ENCODE peak calls at places on chromosomes 13 and 19, in eight cellular contexts. C is ELR; U is ecto neural progenitor cell; K is activated T-cell treated with anti-CD3 and anti-CD28 coated beads, Interleukin-2, amount 50 U/mL, for 24 hours; B is CD8-positive, alpha-beta memory T cell; T is fibroblast of the conjunctiva; E is iris pigment epithelial cell; W is AG08395. R is an unnamed sample.

GRCh38 chr13:111904701-111905608 is 162.0 kb upstream of the SOX1 start:
- DNase-seq in E (no peak), U (peak; percentile 34), T (no peak), B (no peak), K (no peak), W (no peak), C (no peak), R (no peak)

GRCh38 chr13:85247780-85248179 is 551.4 kb downstream of the SLITRK6 start:
- DNase-seq in W (no peak), C (no peak), U (no peak), B (no peak), T (no peak), K (no peak), E (no peak), R (no peak)

GRCh38 chr19:11209892-11210655 is 12.7 kb upstream of the KANK2 start:
- DNase-seq in E (no peak), W (no peak), B (no peak), C (peak; percentile 34), K (no peak), U (no peak), T (no peak), R (no peak)

GRCh38 chr13:32446220-32446619 is 18.3 kb upstream of the N4BP2L1 start:
- DNase-seq in B (no peak), C (no peak), E (no peak), U (no peak), K (no peak), T (no peak), W (no peak), R (no peak)

GRCh38 chr13:23378009-23378632 is 55.4 kb downstream of the SACS start:
- DNase-seq in T (peak; percentile 95), B (no peak), C (peak; percentile 99), E (peak; percentile 96), U (no peak), K (peak; percentile 51), W (peak; percentile 96), R (peak; percentile 24)

GRCh38 chr13:76025392-76025791 is 389.3 kb downstream of the LMO7 start:
- DNase-seq in B (no peak), K (no peak), E (no peak), C (no peak), U (no peak), W (no peak), T (no peak), R (no peak)

GRCh38 chr19:47096721-47097120 is 16.9 kb downstream of the ZC3H4 start:
- DNase-seq in T (no peak), U (no peak), W (no peak), K (no peak), E (no peak), B (no peak), C (no peak), R (no peak)

GRCh38 chr13:45341799-45342584 is 1.0 kb upstream of the TPT1 start:
- DNase-seq in T (no peak), U (no peak), K (no peak), E (peak; percentile 54), W (peak; percentile 23), B (no peak), C (peak; percentile 49), R (no peak)

GRCh38 chr13:27620377-27621115 is at the start of gene LNX2:
- DNase-seq in B (peak; percentile 94), C (peak; percentile 97), W (peak; percentile 98), U (peak; percentile 98), E (peak; percentile 98), T (peak; percentile 92), K (peak; percentile 98), R (peak; percentile 97)

GRCh38 chr19:40740747-40741146 is 9.5 kb downstream of the ACTMAP start:
- DNase-seq in C (no peak), W (peak; percentile 82), E (no peak), U (no peak), K (no peak), T (peak; percentile 68), B (no peak), R (no peak)

GRCh38 chr13:79776538-79776937 is 295.6 kb downstream of the NDFIP2 start:
- DNase-seq in W (no peak), K (no peak), C (peak; percentile 51), E (peak; percentile 40), T (peak; percentile 30), U (no peak), B (no peak), R (no peak)

GRCh38 chr19:55210120-55210493 is 806 bp upstream of the PTPRH start:
- DNase-seq in C (peak; percentile 98), B (no peak), W (peak; percentile 78), T (peak; percentile 61), K (no peak), U (no peak), E (peak; percentile 96), R (no peak)

GRCh38 chr19:50556236-50557008 is 11.8 kb downstream of the LRRC4B start:
- DNase-seq in B (peak; percentile 68), W (peak; percentile 78), E (peak; percentile 53), C (peak; percentile 66), U (peak; percentile 97), T (peak; percentile 27), K (peak; percentile 86), R (peak; percentile 48)

GRCh38 chr13:46119883-46120614 is 15.2 kb upstream of the CPB2 start:
- DNase-seq in W (no peak), C (peak; percentile 48), U (no peak), B (no peak), K (no peak), E (peak; percentile 70), T (peak; percentile 30), R (no peak)

GRCh38 chr19:2192862-2193261 is 29.1 kb downstream of the DOT1L start:
- DNase-seq in K (no peak), C (no peak), E (no peak), T (no peak), W (no peak), U (no peak), B (no peak), R (no peak)

GRCh38 chr13:53605306-53605705 is 576.7 kb downstream of the OLFM4 start:
- DNase-seq in K (no peak), E (no peak), B (no peak), T (no peak), C (no peak), W (no peak), U (no peak), R (no peak)

GRCh38 chr19:35716985-35717664 is 678 bp upstream of the KMT2B start:
- DNase-seq in B (peak; percentile 96), U (peak; percentile 97), T (peak; percentile 92), C (peak; percentile 95), E (peak; percentile 95), K (peak; percentile 97), W (peak; percentile 99), R (peak; percentile 96)

GRCh38 chr13:35164324-35164932 is 222.4 kb downstream of the NBEA start:
- DNase-seq in K (no peak), B (no peak), U (no peak), T (no peak), E (peak; percentile 27), C (peak; percentile 65), W (peak; percentile 27), R (no peak)

GRCh38 chr13:51814825-51815650 is 11.1 kb upstream of the DHRS12 start:
- DNase-seq in W (peak; percentile 68), U (peak; percentile 77), B (peak; percentile 55), E (peak; percentile 54), T (peak; percentile 34), C (peak; percentile 71), K (peak; percentile 78), R (peak; percentile 64)

GRCh38 chr19:1364070-1364719 is 19.5 kb upstream of the NDUFS7 start:
- DNase-seq in T (no peak), C (peak; percentile 42), U (no peak), K (no peak), W (no peak), B (no peak), E (no peak), R (no peak)

R was measured in activated effector memory CD4-positive, alpha-beta T cell treated with Interleukin-2 at 50 U/mL for 16 hours.